ENCODE peak calls at places on chromosome 1, in five cellular contexts. D, N, E, J and W are unnamed samples.
A peak's percentile ranks its signal among the peaks of the same experiment; 100 is the strongest.

GRCh38 chr1:83905315-83905907 is 93.5 kb downstream of the TTLL7 start:
- DNase-seq in N (peak; percentile 16), J (no peak), E (no peak), D (peak; percentile 23), W (peak; percentile 19)

GRCh38 chr1:201758508-201759050 is 70.4 kb upstream of the IPO9 start:
- DNase-seq in E (peak; percentile 68), J (no peak), D (no peak), N (no peak), W (no peak)

GRCh38 chr1:161071886-161072371 is 2.2 kb upstream of the ARHGAP30 start:
- DNase-seq in E (no peak), J (no peak), D (peak; percentile 14), N (peak; percentile 40), W (peak; percentile 41)

GRCh38 chr1:247845693-247846017 is 4.0 kb upstream of the OR11L1 start:
- DNase-seq in D (no peak), E (no peak), N (no peak), J (no peak), W (no peak)

GRCh38 chr1:196317535-196318522 is 290.4 kb downstream of the KCNT2 start:
- DNase-seq in E (no peak), D (peak; percentile 16), N (no peak), J (peak; percentile 9), W (no peak)

GRCh38 chr1:241998412-241998921 is 431 bp downstream of the MAP1LC3C start:
- DNase-seq in E (no peak), N (peak; percentile 43), J (no peak), D (peak; percentile 46), W (peak; percentile 2)

GRCh38 chr1:178724734-178725602 is at the start of gene RALGPS2:
- DNase-seq in D (peak; percentile 74), N (peak; percentile 66), J (peak; percentile 64), E (peak; percentile 52), W (no peak)

GRCh38 chr1:183278736-183279591 is 92.9 kb downstream of the LAMC2 start:
- DNase-seq in J (peak; percentile 53), D (no peak), E (no peak), N (no peak), W (no peak)

GRCh38 chr1:23810818-23811420 is 10.4 kb upstream of the GALE start:
- DNase-seq in D (no peak), J (no peak), E (no peak), N (peak; percentile 84), W (peak; percentile 61)

GRCh38 chr1:21293537-21294265 is 3.4 kb upstream of the ECE1 start:
- DNase-seq in J (no peak), D (no peak), E (no peak), N (peak; percentile 72), W (no peak)

GRCh38 chr1:59015708-59016107 is 231.9 kb upstream of the JUN start:
- DNase-seq in J (no peak), N (no peak), E (no peak), D (no peak), W (no peak)

GRCh38 chr1:76038306-76039004 is 36.1 kb upstream of the ST6GALNAC3 start:
- DNase-seq in J (peak; percentile 8), E (no peak), N (no peak), D (no peak), W (no peak)

GRCh38 chr1:34970829-34971228 is 14.3 kb downstream of the TMEM35B start:
- DNase-seq in N (no peak), E (no peak), D (no peak), J (no peak), W (no peak)

GRCh38 chr1:25780318-25781129 is 19.5 kb upstream of the SELENON start:
- DNase-seq in N (no peak), E (no peak), J (no peak), D (no peak), W (no peak)

GRCh38 chr1:102262994-102263393 is 266.3 kb upstream of the OLFM3 start:
- DNase-seq in N (no peak), E (no peak), J (no peak), D (no peak), W (no peak)

GRCh38 chr1:11736746-11737639 is 1.1 kb downstream of the AGTRAP start:
- DNase-seq in J (no peak), E (no peak), N (no peak), D (peak; percentile 42), W (peak; percentile 57)

GRCh38 chr1:31412732-31413404 is at the start of gene SERINC2:
- DNase-seq in E (no peak), N (no peak), D (no peak), J (no peak), W (no peak)